ENCODE peak calls at places on chromosome 3, in eight cellular contexts. One of them, this sample, is unnamed.

GRCh38 chr3:1971780-1972179 is 126.9 kb upstream of the CNTN4 start:
- DNase-seq in A549: no peak
- DNase-seq in uterus: no peak
- DNase-seq in IMR-90: no peak
- DNase-seq in ascending aorta: no peak
- DNase-seq in K562: no peak
- DNase-seq in WERI-Rb-1: no peak
- DNase-seq in tibial artery: no peak
- DNase-seq in this sample: no peak

GRCh38 chr3:126129408-126129891 is 45.5 kb upstream of the SLC41A3 start:
- DNase-seq in A549: no peak
- DNase-seq in ascending aorta: peak; percentile 61
- DNase-seq in WERI-Rb-1: peak; percentile 5
- DNase-seq in uterus: peak; percentile 21
- DNase-seq in K562: no peak
- DNase-seq in IMR-90: peak; percentile 9
- DNase-seq in tibial artery: peak; percentile 26
- DNase-seq in this sample: peak; percentile 60

GRCh38 chr3:38648659-38649499 is 608 bp downstream of the SCN5A start:
- DNase-seq in IMR-90: no peak
- DNase-seq in K562: no peak
- DNase-seq in tibial artery: no peak
- DNase-seq in WERI-Rb-1: no peak
- DNase-seq in uterus: no peak
- DNase-seq in ascending aorta: peak; percentile 49
- DNase-seq in A549: no peak
- DNase-seq in this sample: peak; percentile 12

GRCh38 chr3:58117561-58118305 is 93.0 kb downstream of the DNASE1L3 start:
- DNase-seq in ascending aorta: peak; percentile 78
- DNase-seq in K562: no peak
- DNase-seq in A549: no peak
- DNase-seq in tibial artery: peak; percentile 48
- DNase-seq in IMR-90: peak; percentile 22
- DNase-seq in WERI-Rb-1: no peak
- DNase-seq in uterus: peak; percentile 55
- DNase-seq in this sample: peak; percentile 40

GRCh38 chr3:46737320-46737719 is 19.7 kb upstream of the PRSS50 start:
- DNase-seq in ascending aorta: no peak
- DNase-seq in WERI-Rb-1: no peak
- DNase-seq in IMR-90: no peak
- DNase-seq in tibial artery: no peak
- DNase-seq in A549: no peak
- DNase-seq in K562: no peak
- DNase-seq in uterus: no peak
- DNase-seq in this sample: no peak

GRCh38 chr3:29268651-29269050 is 12.2 kb upstream of the RBMS3 start:
- DNase-seq in A549: no peak
- DNase-seq in ascending aorta: no peak
- DNase-seq in tibial artery: no peak
- DNase-seq in IMR-90: no peak
- DNase-seq in K562: no peak
- DNase-seq in uterus: no peak
- DNase-seq in WERI-Rb-1: no peak
- DNase-seq in this sample: no peak

GRCh38 chr3:98329392-98330124 is 24.1 kb upstream of the OR5K4 start:
- DNase-seq in K562: peak; percentile 42
- DNase-seq in WERI-Rb-1: peak; percentile 41
- DNase-seq in IMR-90: peak; percentile 51
- DNase-seq in A549: peak; percentile 55
- DNase-seq in tibial artery: no peak
- DNase-seq in uterus: no peak
- DNase-seq in ascending aorta: no peak
- DNase-seq in this sample: peak; percentile 18

GRCh38 chr3:38586546-38587520 is 62.7 kb downstream of the SCN5A start:
- DNase-seq in ascending aorta: peak; percentile 55
- DNase-seq in IMR-90: no peak
- DNase-seq in K562: no peak
- DNase-seq in uterus: no peak
- DNase-seq in WERI-Rb-1: peak; percentile 2
- DNase-seq in A549: no peak
- DNase-seq in tibial artery: peak; percentile 10
- DNase-seq in this sample: no peak

GRCh38 chr3:32596926-32597369 is 26.3 kb upstream of the DYNC1LI1 start:
- DNase-seq in tibial artery: no peak
- DNase-seq in IMR-90: peak; percentile 85
- DNase-seq in K562: peak; percentile 73
- DNase-seq in A549: no peak
- DNase-seq in ascending aorta: no peak
- DNase-seq in WERI-Rb-1: no peak
- DNase-seq in uterus: peak; percentile 18
- DNase-seq in this sample: no peak

GRCh38 chr3:32685604-32686185 is 707 bp downstream of the CNOT10 start:
- DNase-seq in IMR-90: peak; percentile 13
- DNase-seq in WERI-Rb-1: no peak
- DNase-seq in uterus: no peak
- DNase-seq in K562: no peak
- DNase-seq in A549: peak; percentile 30
- DNase-seq in ascending aorta: no peak
- DNase-seq in tibial artery: no peak
- DNase-seq in this sample: no peak

GRCh38 chr3:101195951-101196713 is 124.2 kb downstream of the IMPG2 start:
- DNase-seq in tibial artery: no peak
- DNase-seq in ascending aorta: no peak
- DNase-seq in IMR-90: peak; percentile 72
- DNase-seq in uterus: no peak
- DNase-seq in WERI-Rb-1: no peak
- DNase-seq in K562: peak; percentile 43
- DNase-seq in A549: peak; percentile 66
- DNase-seq in this sample: no peak

GRCh38 chr3:193452338-193452737 is 73.8 kb upstream of the ATP13A5 start:
- DNase-seq in IMR-90: no peak
- DNase-seq in A549: no peak
- DNase-seq in ascending aorta: no peak
- DNase-seq in tibial artery: no peak
- DNase-seq in K562: no peak
- DNase-seq in uterus: no peak
- DNase-seq in WERI-Rb-1: no peak
- DNase-seq in this sample: no peak

GRCh38 chr3:157094301-157094700 is 65.6 kb downstream of the CCNL1 start:
- DNase-seq in IMR-90: no peak
- DNase-seq in uterus: no peak
- DNase-seq in A549: no peak
- DNase-seq in WERI-Rb-1: no peak
- DNase-seq in ascending aorta: no peak
- DNase-seq in tibial artery: no peak
- DNase-seq in K562: no peak
- DNase-seq in this sample: no peak

GRCh38 chr3:46935168-46935858 is 41.2 kb downstream of the CCDC12 start:
- DNase-seq in WERI-Rb-1: peak; percentile 24
- DNase-seq in tibial artery: peak; percentile 94
- DNase-seq in uterus: peak; percentile 78
- DNase-seq in ascending aorta: peak; percentile 98
- DNase-seq in IMR-90: peak; percentile 96
- DNase-seq in K562: peak; percentile 86
- DNase-seq in A549: peak; percentile 83
- DNase-seq in this sample: peak; percentile 83

GRCh38 chr3:172280406-172281051 is 167.7 kb downstream of the GHSR start:
- DNase-seq in uterus: no peak
- DNase-seq in A549: no peak
- DNase-seq in ascending aorta: no peak
- DNase-seq in IMR-90: peak; percentile 94
- DNase-seq in WERI-Rb-1: no peak
- DNase-seq in tibial artery: no peak
- DNase-seq in K562: peak; percentile 5
- DNase-seq in this sample: no peak

GRCh38 chr3:119319311-119319710 is 25.1 kb downstream of the ARHGAP31 start:
- DNase-seq in A549: no peak
- DNase-seq in tibial artery: no peak
- DNase-seq in WERI-Rb-1: no peak
- DNase-seq in K562: no peak
- DNase-seq in uterus: no peak
- DNase-seq in ascending aorta: no peak
- DNase-seq in IMR-90: no peak
- DNase-seq in this sample: no peak

GRCh38 chr3:111156506-111156905 is 84.9 kb downstream of the NECTIN3 start:
- DNase-seq in tibial artery: no peak
- DNase-seq in A549: no peak
- DNase-seq in IMR-90: no peak
- DNase-seq in WERI-Rb-1: no peak
- DNase-seq in ascending aorta: no peak
- DNase-seq in K562: no peak
- DNase-seq in uterus: no peak
- DNase-seq in this sample: no peak

GRCh38 chr3:24048843-24049242 is 103.8 kb downstream of the NR1D2 start:
- DNase-seq in tibial artery: no peak
- DNase-seq in WERI-Rb-1: no peak
- DNase-seq in IMR-90: no peak
- DNase-seq in ascending aorta: no peak
- DNase-seq in uterus: no peak
- DNase-seq in K562: no peak
- DNase-seq in A549: no peak
- DNase-seq in this sample: no peak

GRCh38 chr3:123883111-123883510 is 1.0 kb downstream of the MYLK start:
- DNase-seq in tibial artery: no peak
- DNase-seq in K562: no peak
- DNase-seq in WERI-Rb-1: no peak
- DNase-seq in IMR-90: no peak
- DNase-seq in ascending aorta: no peak
- DNase-seq in uterus: no peak
- DNase-seq in A549: no peak
- DNase-seq in this sample: no peak

GRCh38 chr3:161423911-161424522 is 52.7 kb upstream of the SPTSSB start:
- DNase-seq in A549: peak; percentile 37
- DNase-seq in IMR-90: peak; percentile 42
- DNase-seq in ascending aorta: no peak
- DNase-seq in K562: peak; percentile 38
- DNase-seq in uterus: no peak
- DNase-seq in tibial artery: no peak
- DNase-seq in WERI-Rb-1: no peak
- DNase-seq in this sample: no peak

GRCh38 chr3:138898301-138898700 is 48.6 kb downstream of the FOXL2 start:
- DNase-seq in IMR-90: peak; percentile 57
- DNase-seq in uterus: no peak
- DNase-seq in tibial artery: no peak
- DNase-seq in K562: no peak
- DNase-seq in ascending aorta: no peak
- DNase-seq in A549: no peak
- DNase-seq in WERI-Rb-1: no peak
- DNase-seq in this sample: no peak

GRCh38 chr3:178097576-178097975 is 438.7 kb upstream of the KCNMB2 start:
- DNase-seq in IMR-90: peak; percentile 95
- DNase-seq in WERI-Rb-1: no peak
- DNase-seq in A549: peak; percentile 3
- DNase-seq in K562: no peak
- DNase-seq in ascending aorta: no peak
- DNase-seq in uterus: peak; percentile 51
- DNase-seq in tibial artery: peak; percentile 33
- DNase-seq in this sample: peak; percentile 19

GRCh38 chr3:117719316-117719926 is 1009.8 kb downstream of the TUSC7 start:
- DNase-seq in uterus: no peak
- DNase-seq in ascending aorta: no peak
- DNase-seq in K562: peak; percentile 1
- DNase-seq in A549: peak; percentile 17
- DNase-seq in tibial artery: no peak
- DNase-seq in IMR-90: peak; percentile 40
- DNase-seq in WERI-Rb-1: no peak
- DNase-seq in this sample: no peak

GRCh38 chr3:188133219-188133618 is 20.7 kb upstream of the LPP start:
- DNase-seq in IMR-90: peak; percentile 67
- DNase-seq in ascending aorta: no peak
- DNase-seq in uterus: no peak
- DNase-seq in WERI-Rb-1: no peak
- DNase-seq in K562: no peak
- DNase-seq in A549: no peak
- DNase-seq in tibial artery: no peak
- DNase-seq in this sample: no peak
- H3K27ac ChIP-seq in IMR-90: no peak overlapping the region
- H3K27ac ChIP-seq in ascending aorta: no peak overlapping the region
- H3K27ac ChIP-seq in uterus: no peak overlapping the region
- H3K27ac ChIP-seq in WERI-Rb-1: no peak overlapping the region
- H3K27ac ChIP-seq in K562: no peak overlapping the region
- H3K27ac ChIP-seq in A549: no peak overlapping the region
- H3K27ac ChIP-seq in tibial artery: no peak overlapping the region
- H3K27ac ChIP-seq in this sample: no peak overlapping the region

GRCh38 chr3:30751610-30752299 is 142.7 kb downstream of the GADL1 start:
- DNase-seq in ascending aorta: no peak
- DNase-seq in tibial artery: no peak
- DNase-seq in IMR-90: peak; percentile 62
- DNase-seq in WERI-Rb-1: peak; percentile 54
- DNase-seq in A549: peak; percentile 36
- DNase-seq in K562: no peak
- DNase-seq in uterus: peak; percentile 21
- DNase-seq in this sample: peak; percentile 52
- H3K27ac ChIP-seq in ascending aorta: no peak overlapping the region
- H3K27ac ChIP-seq in tibial artery: no peak overlapping the region
- H3K27ac ChIP-seq in IMR-90: no peak overlapping the region
- H3K27ac ChIP-seq in WERI-Rb-1: no peak overlapping the region
- H3K27ac ChIP-seq in A549: peak overlapping the region; percentile 52
- H3K27ac ChIP-seq in K562: no peak overlapping the region
- H3K27ac ChIP-seq in uterus: no peak overlapping the region
- H3K27ac ChIP-seq in this sample: peak overlapping the region; percentile 27

DNA sequence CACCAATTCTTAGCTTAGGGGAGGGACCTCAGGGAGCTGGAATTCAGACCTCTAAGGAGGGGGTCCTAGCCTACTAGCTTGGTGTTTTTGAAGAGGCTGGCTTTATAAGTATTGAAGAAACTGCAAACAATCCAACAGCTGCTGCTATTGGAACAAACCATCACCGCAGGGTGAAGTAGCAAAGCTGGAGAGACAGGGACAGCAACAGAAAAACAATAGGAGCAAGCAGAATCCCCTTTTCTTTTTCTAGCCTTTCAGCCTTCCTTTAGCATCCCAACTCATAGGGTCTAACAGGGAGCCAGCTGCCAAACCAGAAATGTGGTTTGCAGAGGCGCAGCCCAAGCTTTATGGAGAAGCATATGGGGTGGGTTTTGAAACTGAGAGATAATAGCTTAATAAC is 106.3 kb upstream of the CHMP2B start:
- DNase-seq in tibial artery: no peak
- DNase-seq in WERI-Rb-1: no peak
- DNase-seq in ascending aorta: no peak
- DNase-seq in A549: no peak
- DNase-seq in K562: no peak
- DNase-seq in uterus: no peak
- DNase-seq in IMR-90: no peak
- DNase-seq in this sample: no peak
- H3K27ac ChIP-seq in tibial artery: no peak overlapping the region
- H3K27ac ChIP-seq in WERI-Rb-1: no peak overlapping the region
- H3K27ac ChIP-seq in ascending aorta: no peak overlapping the region
- H3K27ac ChIP-seq in A549: no peak overlapping the region
- H3K27ac ChIP-seq in K562: no peak overlapping the region
- H3K27ac ChIP-seq in uterus: no peak overlapping the region
- H3K27ac ChIP-seq in IMR-90: no peak overlapping the region
- H3K27ac ChIP-seq in this sample: no peak overlapping the region

DNA sequence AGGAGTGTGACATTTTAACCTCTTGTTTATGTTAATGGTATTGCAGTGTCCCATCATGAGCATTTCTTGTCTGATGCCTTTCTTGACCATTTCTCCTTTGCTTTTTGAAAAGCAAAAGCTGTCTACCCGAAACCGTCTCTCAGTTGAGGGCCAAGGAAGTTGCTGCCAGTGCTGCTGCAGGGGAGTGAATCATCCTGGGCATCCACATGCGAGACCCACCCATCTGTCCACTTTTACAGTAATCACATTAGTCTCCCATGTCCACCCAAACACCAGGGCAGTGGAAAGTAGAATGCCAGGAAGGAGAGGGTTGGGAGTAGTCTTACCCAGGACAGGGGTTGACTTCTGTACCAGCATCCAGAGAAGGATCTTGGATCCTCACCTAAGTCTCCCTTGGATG is 48.6 kb upstream of the TEX264 start:
- DNase-seq in A549: no peak
- DNase-seq in WERI-Rb-1: no peak
- DNase-seq in IMR-90: peak; percentile 10
- DNase-seq in uterus: no peak
- DNase-seq in ascending aorta: no peak
- DNase-seq in tibial artery: no peak
- DNase-seq in K562: no peak
- DNase-seq in this sample: no peak
- H3K27ac ChIP-seq in A549: no peak overlapping the region
- H3K27ac ChIP-seq in WERI-Rb-1: no peak overlapping the region
- H3K27ac ChIP-seq in IMR-90: no peak overlapping the region
- H3K27ac ChIP-seq in uterus: peak overlapping the region; percentile 4
- H3K27ac ChIP-seq in ascending aorta: no peak overlapping the region
- H3K27ac ChIP-seq in tibial artery: no peak overlapping the region
- H3K27ac ChIP-seq in K562: no peak overlapping the region
- H3K27ac ChIP-seq in this sample: no peak overlapping the region

This sample was measured in psoas muscle.